ENCODE peak calls at places on chromosomes 11 and 22, in five cellular contexts. C, I, P, R and S are unnamed samples.

GRCh38 chr11:47487421-47487820 is 38.5 kb upstream of the RAPSN start:
- DNase-seq in I (no peak), P (no peak), R (no peak), C (no peak), S (no peak)

GRCh38 chr22:48181168-48181955 is 1418.9 kb downstream of the TBC1D22A start:
- DNase-seq in C (no peak), P (no peak), I (no peak), R (no peak), S (no peak)

GRCh38 chr11:18367431-18367830 is 26.9 kb upstream of the LDHA start:
- DNase-seq in P (no peak), R (no peak), C (no peak), I (no peak), S (no peak)

GRCh38 chr11:60840711-60841430 is 1.0 kb upstream of the CCDC86 start:
- DNase-seq in C (no peak), I (no peak), R (no peak), P (no peak), S (no peak)

GRCh38 chr11:58654079-58654907 is 31.8 kb downstream of the CNTF start:
- DNase-seq in P (peak; percentile 53), C (peak; percentile 77), I (peak; percentile 68), R (peak; percentile 86), S (peak; percentile 89)

GRCh38 chr22:23790819-23791736 is 4.3 kb downstream of the SMARCB1 start:
- DNase-seq in I (no peak), C (peak; percentile 34), P (no peak), R (no peak), S (no peak)

GRCh38 chr11:8060146-8060719 is 20.8 kb upstream of the TUB start:
- DNase-seq in C (no peak), P (no peak), I (no peak), R (no peak), S (no peak)

GRCh38 chr22:43566561-43567332 is 154.9 kb downstream of the MPPED1 start:
- DNase-seq in C (no peak), I (no peak), R (no peak), P (no peak), S (peak; percentile 14)

GRCh38 chr11:122933434-122933833 is 48.2 kb downstream of the BSX start:
- DNase-seq in P (no peak), R (no peak), C (no peak), I (no peak), S (no peak)

GRCh38 chr11:86193297-86194095 is 51.1 kb upstream of the EED start:
- DNase-seq in P (peak; percentile 53), I (peak; percentile 25), R (peak; percentile 84), C (peak; percentile 60), S (peak; percentile 93)

GRCh38 chr11:8338138-8338537 is 74.5 kb upstream of the LMO1 start:
- DNase-seq in C (no peak), R (peak; percentile 88), I (no peak), P (no peak), S (peak; percentile 62)

GRCh38 chr11:20059587-20060021 is 100.7 kb downstream of the DBX1 start:
- DNase-seq in C (no peak), P (no peak), I (no peak), R (no peak), S (no peak)

GRCh38 chr11:14336507-14337503 is 22.2 kb downstream of the RRAS2 start:
- DNase-seq in C (no peak), R (no peak), I (no peak), P (no peak), S (peak; percentile 63)

GRCh38 chr11:76642341-76642740 is 28.2 kb downstream of the LRRC32 start:
- DNase-seq in R (no peak), P (peak; percentile 43), C (no peak), I (no peak), S (peak; percentile 32)

GRCh38 chr11:70532066-70532440 is 133.7 kb downstream of the CTTN start:
- DNase-seq in C (no peak), I (no peak), R (no peak), P (no peak), S (peak; percentile 82)

GRCh38 chr22:27438271-27438980 is 363.1 kb downstream of the MN1 start:
- DNase-seq in R (no peak), I (no peak), P (no peak), C (no peak), S (peak; percentile 69)

GRCh38 chr22:19488884-19489843 is 9.4 kb downstream of the CDC45 start:
- DNase-seq in R (no peak), P (no peak), C (no peak), I (no peak), S (no peak)

GRCh38 chr11:118522571-118523072 is 4.7 kb upstream of the TTC36 start:
- DNase-seq in I (no peak), R (peak; percentile 67), C (no peak), P (no peak), S (peak; percentile 89)

GRCh38 chr11:125001073-125001764 is 47.2 kb downstream of the CCDC15 start:
- DNase-seq in I (no peak), R (no peak), C (no peak), P (no peak), S (no peak)

GRCh38 chr11:95095858-95096587 is 6.4 kb downstream of the ENDOD1 start:
- DNase-seq in P (no peak), I (no peak), R (no peak), C (no peak), S (no peak)

GRCh38 chr22:29951675-29952413 is 68.9 kb downstream of the MTMR3 start:
- DNase-seq in P (no peak), I (no peak), C (no peak), R (no peak), S (no peak)

GRCh38 chr11:69711824-69712801 is 8.3 kb upstream of the FGF19 start:
- DNase-seq in R (no peak), I (no peak), C (no peak), P (no peak), S (no peak)